ENCODE peak calls at places on chromosomes 4 and X, in nine cellular contexts. One of them, this sample, is unnamed.

GRCh38 chrX:23887448-23887847 is 20.3 kb downstream of the APOO start:
- DNase-seq in transverse colon: peak
- DNase-seq in RWPE2: no peak
- DNase-seq in lower lobe of right lung: no peak
- DNase-seq in kidney epithelial cell: no peak
- DNase-seq in mammary epithelial cell: no peak
- DNase-seq in left ventricle myocardium inferior: no peak
- DNase-seq in progenitor cell of endocrine pancreas: no peak
- DNase-seq in GM06990: no peak
- DNase-seq in this sample: no peak

GRCh38 chrX:139207655-139208054 is 322.9 kb upstream of the F9 start:
- DNase-seq in GM06990: no peak
- DNase-seq in mammary epithelial cell: no peak
- DNase-seq in progenitor cell of endocrine pancreas: no peak
- DNase-seq in lower lobe of right lung: no peak
- DNase-seq in RWPE2: no peak
- DNase-seq in transverse colon: no peak
- DNase-seq in left ventricle myocardium inferior: no peak
- DNase-seq in kidney epithelial cell: no peak
- DNase-seq in this sample: no peak

GRCh38 chr4:65661469-65661868 is 8.8 kb downstream of the EPHA5 start:
- DNase-seq in kidney epithelial cell: no peak
- DNase-seq in transverse colon: no peak
- DNase-seq in RWPE2: no peak
- DNase-seq in left ventricle myocardium inferior: no peak
- DNase-seq in lower lobe of right lung: peak
- DNase-seq in mammary epithelial cell: no peak
- DNase-seq in GM06990: no peak
- DNase-seq in progenitor cell of endocrine pancreas: no peak
- DNase-seq in this sample: no peak

GRCh38 chr4:155042014-155042413 is 166.4 kb upstream of the NPY2R start:
- DNase-seq in lower lobe of right lung: no peak
- DNase-seq in mammary epithelial cell: no peak
- DNase-seq in left ventricle myocardium inferior: no peak
- DNase-seq in RWPE2: no peak
- DNase-seq in GM06990: no peak
- DNase-seq in progenitor cell of endocrine pancreas: no peak
- DNase-seq in transverse colon: no peak
- DNase-seq in kidney epithelial cell: no peak
- DNase-seq in this sample: no peak

GRCh38 chrX:112852850-112853249 is 12.2 kb upstream of the AMOT start:
- DNase-seq in kidney epithelial cell: no peak
- DNase-seq in left ventricle myocardium inferior: no peak
- DNase-seq in RWPE2: no peak
- DNase-seq in progenitor cell of endocrine pancreas: no peak
- DNase-seq in GM06990: no peak
- DNase-seq in lower lobe of right lung: no peak
- DNase-seq in transverse colon: no peak
- DNase-seq in mammary epithelial cell: no peak
- DNase-seq in this sample: no peak

GRCh38 chr4:87540176-87541058 is 11.2 kb upstream of the SPARCL1 start:
- DNase-seq in progenitor cell of endocrine pancreas: no peak
- DNase-seq in kidney epithelial cell: no peak
- DNase-seq in GM06990: no peak
- DNase-seq in transverse colon: peak
- DNase-seq in mammary epithelial cell: no peak
- DNase-seq in left ventricle myocardium inferior: no peak
- DNase-seq in RWPE2: no peak
- DNase-seq in lower lobe of right lung: no peak
- DNase-seq in this sample: no peak

GRCh38 chr4:168955674-168956073 is 54.4 kb downstream of the CBR4 start:
- DNase-seq in lower lobe of right lung: no peak
- DNase-seq in mammary epithelial cell: peak
- DNase-seq in left ventricle myocardium inferior: no peak
- DNase-seq in GM06990: no peak
- DNase-seq in kidney epithelial cell: no peak
- DNase-seq in transverse colon: no peak
- DNase-seq in progenitor cell of endocrine pancreas: no peak
- DNase-seq in RWPE2: no peak
- DNase-seq in this sample: no peak

GRCh38 chr4:41622816-41623215 is 84.9 kb downstream of the LIMCH1 start:
- DNase-seq in lower lobe of right lung: no peak
- DNase-seq in RWPE2: no peak
- DNase-seq in left ventricle myocardium inferior: no peak
- DNase-seq in transverse colon: no peak
- DNase-seq in kidney epithelial cell: no peak
- DNase-seq in progenitor cell of endocrine pancreas: no peak
- DNase-seq in mammary epithelial cell: no peak
- DNase-seq in GM06990: no peak
- DNase-seq in this sample: no peak

GRCh38 chr4:11503166-11503565 is 74.5 kb upstream of the HS3ST1 start:
- DNase-seq in left ventricle myocardium inferior: peak
- DNase-seq in RWPE2: no peak
- DNase-seq in kidney epithelial cell: no peak
- DNase-seq in transverse colon: no peak
- DNase-seq in mammary epithelial cell: no peak
- DNase-seq in progenitor cell of endocrine pancreas: no peak
- DNase-seq in GM06990: no peak
- DNase-seq in lower lobe of right lung: no peak
- DNase-seq in this sample: no peak

GRCh38 chrX:69117876-69118526 is 47.3 kb downstream of the PJA1 start:
- DNase-seq in GM06990: no peak
- DNase-seq in RWPE2: no peak
- DNase-seq in mammary epithelial cell: no peak
- DNase-seq in left ventricle myocardium inferior: no peak
- DNase-seq in progenitor cell of endocrine pancreas: no peak
- DNase-seq in transverse colon: no peak
- DNase-seq in kidney epithelial cell: no peak
- DNase-seq in lower lobe of right lung: no peak
- DNase-seq in this sample: no peak

GRCh38 chrX:69116077-69116476 is 49.2 kb downstream of the PJA1 start:
- DNase-seq in left ventricle myocardium inferior: no peak
- DNase-seq in kidney epithelial cell: no peak
- DNase-seq in transverse colon: no peak
- DNase-seq in lower lobe of right lung: no peak
- DNase-seq in GM06990: no peak
- DNase-seq in mammary epithelial cell: peak
- DNase-seq in RWPE2: peak
- DNase-seq in progenitor cell of endocrine pancreas: no peak
- DNase-seq in this sample: peak

GRCh38 chrX:69121321-69122000 is 43.8 kb downstream of the PJA1 start:
- DNase-seq in progenitor cell of endocrine pancreas: no peak
- DNase-seq in mammary epithelial cell: no peak
- DNase-seq in left ventricle myocardium inferior: no peak
- DNase-seq in RWPE2: no peak
- DNase-seq in lower lobe of right lung: no peak
- DNase-seq in GM06990: no peak
- DNase-seq in transverse colon: no peak
- DNase-seq in kidney epithelial cell: no peak
- DNase-seq in this sample: no peak

GRCh38 chrX:69120476-69120875 is 44.8 kb downstream of the PJA1 start:
- DNase-seq in kidney epithelial cell: no peak
- DNase-seq in mammary epithelial cell: no peak
- DNase-seq in transverse colon: no peak
- DNase-seq in GM06990: no peak
- DNase-seq in left ventricle myocardium inferior: no peak
- DNase-seq in progenitor cell of endocrine pancreas: no peak
- DNase-seq in RWPE2: no peak
- DNase-seq in lower lobe of right lung: no peak
- DNase-seq in this sample: no peak

DNA sequence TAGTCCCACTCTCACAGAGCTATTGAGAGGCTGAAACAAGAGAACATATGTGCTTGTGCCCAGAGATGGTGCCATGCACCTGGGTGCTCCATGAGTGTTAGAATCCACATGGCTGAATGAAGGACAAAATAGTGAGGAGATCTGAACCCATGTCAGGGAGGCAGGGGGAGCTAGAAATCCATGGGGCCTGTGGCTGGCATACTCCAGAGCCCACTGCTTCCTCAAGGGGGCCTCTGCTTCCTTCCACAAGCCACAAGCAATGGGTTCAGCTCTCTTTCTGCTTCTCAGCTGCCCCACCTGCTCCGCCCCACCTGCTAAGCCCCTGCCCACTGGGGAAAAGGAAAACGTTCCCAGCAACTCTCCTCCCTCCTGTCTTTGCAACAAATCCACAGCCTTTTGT is 46.1 kb downstream of the PJA1 start:
- DNase-seq in GM06990: no peak
- DNase-seq in RWPE2: no peak
- DNase-seq in progenitor cell of endocrine pancreas: no peak
- DNase-seq in transverse colon: no peak
- DNase-seq in left ventricle myocardium inferior: no peak
- DNase-seq in kidney epithelial cell: no peak
- DNase-seq in mammary epithelial cell: no peak
- DNase-seq in lower lobe of right lung: no peak
- DNase-seq in this sample: no peak
- TF ChIP-seq CTCF in GM06990: no peak
- TF ChIP-seq CTCF in RWPE2: no peak
- TF ChIP-seq CTCF in progenitor cell of endocrine pancreas: no peak
- TF ChIP-seq CTCF in transverse colon: no peak
- TF ChIP-seq CTCF in left ventricle myocardium inferior: no peak
- TF ChIP-seq CTCF in kidney epithelial cell: no peak
- TF ChIP-seq CTCF in mammary epithelial cell: no peak
- TF ChIP-seq CTCF in lower lobe of right lung: no peak
- TF ChIP-seq CTCF in this sample: no peak

GRCh38 chrX:68487924-68488323 is 10.9 kb upstream of the YIPF6 start:
- DNase-seq in RWPE2: no peak
- DNase-seq in GM06990: no peak
- DNase-seq in mammary epithelial cell: no peak
- DNase-seq in lower lobe of right lung: no peak
- DNase-seq in progenitor cell of endocrine pancreas: no peak
- DNase-seq in transverse colon: no peak
- DNase-seq in kidney epithelial cell: no peak
- DNase-seq in left ventricle myocardium inferior: no peak
- DNase-seq in this sample: no peak

GRCh38 chrX:68488657-68489056 is 10.2 kb upstream of the YIPF6 start:
- DNase-seq in GM06990: no peak
- DNase-seq in mammary epithelial cell: no peak
- DNase-seq in RWPE2: no peak
- DNase-seq in transverse colon: peak
- DNase-seq in lower lobe of right lung: no peak
- DNase-seq in left ventricle myocardium inferior: no peak
- DNase-seq in kidney epithelial cell: no peak
- DNase-seq in progenitor cell of endocrine pancreas: no peak
- DNase-seq in this sample: no peak

GRCh38 chrX:68487254-68487653 is 11.6 kb upstream of the YIPF6 start:
- DNase-seq in progenitor cell of endocrine pancreas: no peak
- DNase-seq in kidney epithelial cell: no peak
- DNase-seq in lower lobe of right lung: no peak
- DNase-seq in mammary epithelial cell: no peak
- DNase-seq in RWPE2: no peak
- DNase-seq in GM06990: no peak
- DNase-seq in transverse colon: no peak
- DNase-seq in left ventricle myocardium inferior: no peak
- DNase-seq in this sample: no peak

GRCh38 chrX:68492583-68492982 is 6.3 kb upstream of the YIPF6 start:
- DNase-seq in lower lobe of right lung: no peak
- DNase-seq in RWPE2: no peak
- DNase-seq in left ventricle myocardium inferior: no peak
- DNase-seq in progenitor cell of endocrine pancreas: no peak
- DNase-seq in GM06990: no peak
- DNase-seq in mammary epithelial cell: no peak
- DNase-seq in transverse colon: no peak
- DNase-seq in kidney epithelial cell: no peak
- DNase-seq in this sample: no peak

GRCh38 chrX:68490644-68491043 is 8.2 kb upstream of the YIPF6 start:
- DNase-seq in GM06990: no peak
- DNase-seq in mammary epithelial cell: peak
- DNase-seq in left ventricle myocardium inferior: no peak
- DNase-seq in transverse colon: no peak
- DNase-seq in progenitor cell of endocrine pancreas: no peak
- DNase-seq in RWPE2: no peak
- DNase-seq in lower lobe of right lung: no peak
- DNase-seq in kidney epithelial cell: no peak
- DNase-seq in this sample: no peak
- TF ChIP-seq CTCF in GM06990: no peak
- TF ChIP-seq CTCF in mammary epithelial cell: peak
- TF ChIP-seq CTCF in left ventricle myocardium inferior: peak
- TF ChIP-seq CTCF in transverse colon: peak
- TF ChIP-seq CTCF in progenitor cell of endocrine pancreas: peak
- TF ChIP-seq CTCF in RWPE2: peak
- TF ChIP-seq CTCF in lower lobe of right lung: peak
- TF ChIP-seq CTCF in kidney epithelial cell: peak
- TF ChIP-seq CTCF in this sample: peak

DNA sequence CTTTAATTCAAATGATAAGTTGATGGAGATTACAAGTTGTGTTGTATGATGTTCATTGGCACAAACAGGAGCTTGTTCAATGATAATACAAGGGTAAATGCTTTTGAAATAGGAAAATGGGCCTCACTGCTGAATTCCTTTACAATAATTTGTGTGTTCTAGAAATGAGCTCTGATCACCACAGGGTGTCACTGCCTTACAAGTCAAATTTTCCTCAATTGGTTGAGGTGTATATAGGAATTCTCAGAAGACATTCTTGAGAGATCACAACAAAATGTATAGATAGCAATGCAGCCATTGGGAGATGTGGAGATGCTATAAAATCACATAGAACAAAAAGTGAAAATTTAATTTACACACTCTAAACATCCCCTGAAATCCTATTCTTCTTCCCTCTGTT is 49.6 kb downstream of the KLF8 start:
- DNase-seq in RWPE2: no peak
- DNase-seq in kidney epithelial cell: no peak
- DNase-seq in progenitor cell of endocrine pancreas: no peak
- DNase-seq in lower lobe of right lung: no peak
- DNase-seq in transverse colon: no peak
- DNase-seq in GM06990: no peak
- DNase-seq in mammary epithelial cell: peak
- DNase-seq in left ventricle myocardium inferior: no peak
- DNase-seq in this sample: no peak
- TF ChIP-seq CTCF in RWPE2: peak
- TF ChIP-seq CTCF in kidney epithelial cell: peak
- TF ChIP-seq CTCF in progenitor cell of endocrine pancreas: peak
- TF ChIP-seq CTCF in lower lobe of right lung: no peak
- TF ChIP-seq CTCF in transverse colon: peak
- TF ChIP-seq CTCF in GM06990: peak
- TF ChIP-seq CTCF in mammary epithelial cell: peak
- TF ChIP-seq CTCF in left ventricle myocardium inferior: peak
- TF ChIP-seq CTCF in this sample: no peak

DNA sequence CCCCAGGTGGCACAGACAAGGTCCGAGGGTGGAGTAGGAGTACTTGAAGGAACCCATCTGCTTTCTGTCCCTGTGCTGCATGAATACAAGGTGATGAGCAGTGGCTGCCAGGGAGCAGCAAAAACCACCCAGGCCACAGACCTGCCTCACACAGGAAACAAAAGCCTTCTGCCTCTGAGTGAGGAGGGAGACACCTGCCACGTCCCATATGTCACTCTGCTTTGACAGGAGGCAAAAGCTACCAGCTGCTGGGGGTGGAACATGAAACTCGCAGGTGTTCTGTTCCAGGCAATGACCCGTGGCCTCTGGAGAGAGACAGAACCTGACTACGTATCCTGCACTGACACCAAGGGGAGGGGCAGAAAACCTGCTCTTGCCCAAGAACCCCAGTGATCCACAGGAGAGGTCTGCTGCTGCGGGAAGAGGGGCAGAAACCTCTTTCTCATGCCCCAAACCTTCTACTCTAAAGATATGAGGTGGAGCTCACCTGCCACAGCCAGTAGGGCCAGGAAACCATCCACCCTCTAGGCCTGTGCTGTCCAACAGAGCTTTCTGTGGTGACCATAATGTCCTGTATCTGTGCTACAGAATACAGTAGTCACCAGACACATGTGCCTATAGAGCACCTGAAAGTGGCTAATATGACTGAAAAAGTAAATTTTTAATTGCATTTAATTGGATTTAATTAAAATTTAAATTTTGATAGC is 172.9 kb downstream of the PRDM5 start:
- DNase-seq in RWPE2: no peak
- DNase-seq in GM06990: peak
- DNase-seq in kidney epithelial cell: no peak
- DNase-seq in left ventricle myocardium inferior: no peak
- DNase-seq in mammary epithelial cell: no peak
- DNase-seq in progenitor cell of endocrine pancreas: no peak
- DNase-seq in transverse colon: peak
- DNase-seq in lower lobe of right lung: no peak
- DNase-seq in this sample: no peak
- TF ChIP-seq CTCF in RWPE2: no peak
- TF ChIP-seq CTCF in GM06990: no peak
- TF ChIP-seq CTCF in kidney epithelial cell: no peak
- TF ChIP-seq CTCF in left ventricle myocardium inferior: no peak
- TF ChIP-seq CTCF in mammary epithelial cell: no peak
- TF ChIP-seq CTCF in progenitor cell of endocrine pancreas: no peak
- TF ChIP-seq CTCF in transverse colon: no peak
- TF ChIP-seq CTCF in lower lobe of right lung: no peak
- TF ChIP-seq CTCF in this sample: no peak

This sample was measured in keratinocyte.